ENCODE peak calls at places on chromosomes 6 and 20, in four cellular contexts. X is ovary, L is fibroblast of lung, C is heart left ventricle. V is an unnamed sample.

GRCh38 chr20:50020283-50020682 is 37.5 kb downstream of the SNAI1 start:
- DNase-seq in X (no peak), L (peak; percentile 60), C (no peak), V (no peak)

GRCh38 chr20:25011831-25012241 is 19.3 kb upstream of the APMAP start:
- DNase-seq in X (peak; percentile 5), L (no peak), C (no peak), V (peak; percentile 25)

GRCh38 chr20:63690001-63690897 is 6.2 kb upstream of the TNFRSF6B start:
- DNase-seq in X (no peak), L (no peak), C (peak; percentile 42), V (peak; percentile 49)

GRCh38 chr6:498795-499231 is 107.3 kb downstream of the IRF4 start:
- DNase-seq in X (no peak), L (peak; percentile 22), C (no peak), V (no peak)

GRCh38 chr20:53165452-53165851 is 193.3 kb downstream of the TSHZ2 start:
- DNase-seq in X (no peak), L (no peak), C (no peak), V (no peak)

GRCh38 chr6:163645560-163645959 is 231.0 kb downstream of the QKI start:
- DNase-seq in X (no peak), L (peak; percentile 21), C (no peak), V (no peak)

GRCh38 chr6:142947702-142948480 is 2.9 kb upstream of the HIVEP2 start:
- DNase-seq in X (no peak), L (no peak), C (no peak), V (no peak)

GRCh38 chr6:104252276-104252675 is 607.4 kb downstream of the HACE1 start:
- DNase-seq in X (no peak), L (no peak), C (no peak), V (no peak)

GRCh38 chr6:47242483-47243386 is 67.0 kb downstream of the TNFRSF21 start:
- DNase-seq in X (peak; percentile 81), L (peak; percentile 95), C (peak; percentile 92), V (peak; percentile 92)

GRCh38 chr6:96520039-96520850 is 1.4 kb upstream of the UFL1 start:
- DNase-seq in X (no peak), L (peak; percentile 79), C (no peak), V (no peak)

GRCh38 chr20:52536841-52537400 is 345.3 kb upstream of the ZFP64 start:
- DNase-seq in X (no peak), L (peak; percentile 45), C (no peak), V (no peak)

GRCh38 chr6:33628401-33628964 is 7.4 kb downstream of the ITPR3 start:
- DNase-seq in X (no peak), L (no peak), C (no peak), V (no peak)

GRCh38 chr6:52663120-52663934 is 7.6 kb upstream of the TMEM14A start:
- DNase-seq in X (peak; percentile 64), L (peak; percentile 65), C (no peak), V (no peak)

GRCh38 chr6:25215881-25216280 is 63.3 kb upstream of the CARMIL1 start:
- DNase-seq in X (no peak), L (no peak), C (no peak), V (no peak)

GRCh38 chr6:106192824-106193223 is 106.7 kb downstream of the PRDM1 start:
- DNase-seq in X (no peak), L (peak; percentile 91), C (no peak), V (no peak)

GRCh38 chr6:125888989-125889656 is 67.4 kb upstream of the HINT3 start:
- DNase-seq in X (no peak), L (peak; percentile 22), C (no peak), V (no peak)

GRCh38 chr6:136403166-136403980 is 113.7 kb upstream of the BCLAF1 start:
- DNase-seq in X (no peak), L (peak; percentile 97), C (no peak), V (no peak)

DNA sequence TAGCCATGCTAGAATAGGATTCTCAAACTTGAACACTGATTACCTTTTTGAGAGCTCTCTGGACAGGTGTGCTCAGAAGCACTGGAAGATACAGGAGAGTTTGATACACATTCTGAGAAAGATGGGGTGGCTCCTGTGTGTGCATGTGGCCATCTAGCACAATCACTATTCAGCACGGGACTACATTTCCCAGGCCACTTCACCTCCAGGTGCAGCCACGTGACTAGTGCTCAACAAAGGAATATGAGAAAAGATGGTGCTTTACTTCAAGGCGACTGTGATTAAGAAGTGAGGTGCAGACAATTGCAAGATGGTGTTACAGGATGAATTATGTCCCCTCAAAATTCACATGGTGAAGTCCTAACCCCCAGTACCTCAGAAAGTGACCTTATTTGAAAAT is 103.8 kb downstream of the BACH2 start:
- DNase-seq in X (no peak), L (no peak), C (no peak), V (no peak)
- H3K4me1 ChIP-seq in X (no peaks in the 10 kb centered on the region), L (peaks cover 14% of the 10 kb centered on the region), C (peaks cover 8% of the 10 kb centered on the region), V (no peaks in the 10 kb centered on the region)

GRCh38 chr6:31558631-31559500 is 11.5 kb downstream of the NFKBIL1 start:
- DNase-seq in X (no peak), L (peak; percentile 29), C (no peak), V (peak; percentile 71)

GRCh38 chr6:31558318-31558625 is 10.9 kb downstream of the NFKBIL1 start:
- DNase-seq in X (no peak), L (no peak), C (no peak), V (no peak)

GRCh38 chr6:31559958-31560696 is 12.0 kb upstream of the LTA start:
- DNase-seq in X (peak; percentile 53), L (peak; percentile 64), C (peak; percentile 84), V (peak; percentile 79)

GRCh38 chr6:31559606-31559957 is 12.2 kb downstream of the NFKBIL1 start:
- DNase-seq in X (no peak), L (no peak), C (no peak), V (no peak)

GRCh38 chr6:31560697-31561058 is 11.4 kb upstream of the LTA start:
- DNase-seq in X (no peak), L (no peak), C (no peak), V (no peak)
- H3K4me3 ChIP-seq in X (no peak overlapping the region), L (no peak overlapping the region), C (peak overlapping the region; percentile 38), V (no peak overlapping the region)

GRCh38 chr6:117481278-117481925 is 1.1 kb upstream of the DCBLD1 start:
- DNase-seq in X (no peak), L (no peak), C (peak; percentile 62), V (no peak)
- H3K27ac ChIP-seq in X (no peak overlapping the region), L (no peak overlapping the region), C (peak overlapping the region; percentile 87), V (peak overlapping the region; percentile 6)

DNA sequence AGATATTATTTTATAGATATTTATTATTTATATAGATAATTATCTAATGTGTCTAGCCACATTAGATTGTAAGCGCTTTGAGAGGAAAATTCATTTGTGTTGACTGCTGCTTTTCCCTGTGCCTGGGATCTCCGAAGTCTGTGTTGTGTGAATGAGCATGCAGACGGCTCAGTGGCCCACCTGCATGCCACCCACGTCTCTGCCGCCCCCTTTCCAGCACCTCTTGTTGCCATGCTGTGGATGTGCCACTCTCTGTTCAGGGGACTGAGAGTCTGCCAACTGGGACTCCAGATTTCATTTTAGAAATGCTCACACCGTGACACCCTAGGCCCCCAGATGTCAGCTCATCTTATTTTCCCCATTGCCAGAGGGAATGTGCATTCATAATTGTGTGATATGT is 139.7 kb downstream of the JARID2 start:
- DNase-seq in X (no peak), L (no peak), C (no peak), V (no peak)
- H3K4me1 ChIP-seq in X (peaks cover 8% of the 10 kb centered on the region), L (peaks cover 8% of the 10 kb centered on the region), C (peaks cover 49% of the 10 kb centered on the region), V (no peaks in the 10 kb centered on the region)

DNA sequence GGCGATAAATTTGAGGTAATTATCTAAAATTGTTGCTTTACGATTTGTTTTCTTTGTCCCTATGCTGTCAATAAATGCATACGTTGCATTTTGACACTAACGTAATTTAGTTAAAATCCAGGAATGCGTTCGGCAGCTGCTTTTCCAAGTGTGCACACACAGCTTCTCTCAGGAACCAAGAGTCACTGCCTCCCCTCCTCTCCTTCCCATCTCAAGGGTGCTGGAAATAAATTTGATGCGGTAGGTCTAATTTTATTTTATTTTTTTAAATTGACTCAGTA is 381.4 kb downstream of the C6orf118 start:
- DNase-seq in X (no peak), L (no peak), C (no peak), V (no peak)
- H3K4me3 ChIP-seq in X (no peak overlapping the region), L (no peak overlapping the region), C (no peak overlapping the region), V (no peak overlapping the region)

GRCh38 chr20:44549123-44549522 is 27.3 kb upstream of the SERINC3 start:
- DNase-seq in X (no peak), L (no peak), C (no peak), V (no peak)

GRCh38 chr20:44548171-44548678 is 26.4 kb upstream of the SERINC3 start:
- DNase-seq in X (no peak), L (no peak), C (no peak), V (no peak)

GRCh38 chr20:44552568-44552949 is 29.8 kb upstream of the PKIG start:
- DNase-seq in X (no peak), L (no peak), C (no peak), V (no peak)

GRCh38 chr20:44552039-44552438 is 30.2 kb upstream of the SERINC3 start:
- DNase-seq in X (no peak), L (no peak), C (no peak), V (no peak)

GRCh38 chr20:44552950-44553908 is 29.1 kb upstream of the PKIG start:
- DNase-seq in X (no peak), L (peak; percentile 92), C (no peak), V (no peak)
- H3K27ac ChIP-seq in X (no peak overlapping the region), L (peak overlapping the region; percentile 40), C (peak overlapping the region; percentile 84), V (peak overlapping the region; percentile 28)

DNA sequence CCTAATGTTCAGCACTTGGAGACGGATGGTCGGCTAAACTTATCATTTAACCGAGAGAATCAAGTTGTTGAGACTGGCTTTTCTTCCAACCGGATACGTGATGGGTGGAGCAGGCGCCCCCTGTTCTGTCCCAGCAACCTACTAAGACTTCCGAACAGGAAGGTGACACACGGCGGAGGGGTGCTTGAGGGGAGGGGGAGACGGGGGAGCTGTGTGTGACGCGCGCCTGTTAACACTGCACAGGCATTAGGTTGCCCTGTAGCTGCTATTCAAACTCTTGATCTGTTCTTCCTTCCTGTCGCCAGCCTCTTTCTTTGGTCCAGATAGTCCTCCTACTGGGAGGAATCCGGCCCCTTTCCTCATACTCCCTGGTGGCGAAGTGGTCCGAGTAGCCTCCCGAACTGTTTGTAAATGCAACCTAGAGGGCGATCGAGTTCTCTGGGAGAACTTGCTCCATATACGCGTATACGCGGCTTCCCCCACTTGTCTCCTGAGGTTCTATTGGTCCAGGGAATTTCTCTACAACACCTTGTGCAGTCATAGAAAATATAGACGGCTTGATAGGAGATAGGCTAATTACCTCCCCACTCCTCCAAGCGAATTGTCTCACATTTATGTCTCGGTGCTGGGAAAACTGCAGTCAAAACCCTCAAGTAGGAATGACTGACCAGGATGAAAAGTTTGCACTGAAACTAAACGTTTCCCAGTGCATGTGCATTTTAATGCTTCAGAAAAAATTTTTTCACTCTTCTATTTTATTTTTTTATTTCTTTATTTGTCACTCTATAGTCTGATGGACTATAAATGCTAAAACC is 126.0 kb upstream of the SLC2A12 start:
- DNase-seq in X (peak; percentile 88), L (peak; percentile 91), C (peak; percentile 84), V (peak; percentile 86)
- H3K4me1 ChIP-seq in X (peaks cover 5% of the 10 kb centered on the region), L (peaks cover 9% of the 10 kb centered on the region), C (peaks cover 31% of the 10 kb centered on the region), V (no peaks in the 10 kb centered on the region)